ENCODE peak calls at places on chromosomes 5 and 9, in four cellular contexts. P is HEK293T, S is SK-N-SH, U is HepG2. J is an unnamed sample.
A peak's percentile ranks its signal among the peaks of the same experiment; 100 is the strongest.

GRCh38 chr9:133372144-133372543 is 3.7 kb downstream of the SURF4 start:
- DNase-seq in P (no peak), S (no peak), U (no peak), J (no peak)

GRCh38 chr9:80157128-80157527 is 585.4 kb downstream of the TLE4 start:
- DNase-seq in P (no peak), S (no peak), U (no peak), J (no peak)

GRCh38 chr5:10145922-10146321 is 103.8 kb downstream of the ATPSCKMT start:
- DNase-seq in P (peak; percentile 20), S (peak; percentile 43), U (peak; percentile 20), J (peak; percentile 45)

GRCh38 chr5:133032852-133033742 is 6.7 kb upstream of the ZCCHC10 start:
- DNase-seq in P (no peak), S (no peak), U (peak; percentile 86), J (peak; percentile 62)

GRCh38 chr9:1729631-1730030 is 285.5 kb upstream of the SMARCA2 start:
- DNase-seq in P (no peak), S (no peak), U (no peak), J (no peak)

GRCh38 chr9:130847306-130848217 is 12.5 kb downstream of the ABL1 start:
- DNase-seq in P (no peak), S (peak; percentile 45), U (peak; percentile 43), J (no peak)

GRCh38 chr9:121372563-121373400 is 2.7 kb upstream of the STOM start:
- DNase-seq in P (no peak), S (no peak), U (peak; percentile 94), J (peak; percentile 40)

GRCh38 chr9:110099236-110099741 is 108.7 kb downstream of the C9orf152 start:
- DNase-seq in P (no peak), S (peak; percentile 50), U (no peak), J (no peak)

GRCh38 chr9:6216002-6216401 is 395 bp downstream of the IL33 start:
- DNase-seq in P (no peak), S (no peak), U (no peak), J (no peak)

GRCh38 chr9:6899274-6899673 is 141.5 kb downstream of the KDM4C start:
- DNase-seq in P (no peak), S (no peak), U (peak; percentile 94), J (no peak)

GRCh38 chr5:99000878-99001277 is 72.1 kb upstream of the CHD1 start:
- DNase-seq in P (no peak), S (no peak), U (no peak), J (no peak)

GRCh38 chr5:59042201-59042600 is 459.3 kb downstream of the RAB3C start:
- DNase-seq in P (no peak), S (no peak), U (no peak), J (no peak)

GRCh38 chr5:125894383-125894782 is 528.8 kb upstream of the GRAMD2B start:
- DNase-seq in P (no peak), S (no peak), U (no peak), J (no peak)

GRCh38 chr9:136695435-136695895 is 8.2 kb upstream of the AGPAT2 start:
- DNase-seq in P (no peak), S (no peak), U (no peak), J (no peak)

GRCh38 chr5:173764321-173765029 is 123.7 kb upstream of the CPEB4 start:
- DNase-seq in P (peak; percentile 74), S (no peak), U (peak; percentile 88), J (peak; percentile 81)

GRCh38 chr9:133683494-133684460 is 47.6 kb downstream of the DBH start:
- DNase-seq in P (no peak), S (peak; percentile 93), U (no peak), J (no peak)

DNA sequence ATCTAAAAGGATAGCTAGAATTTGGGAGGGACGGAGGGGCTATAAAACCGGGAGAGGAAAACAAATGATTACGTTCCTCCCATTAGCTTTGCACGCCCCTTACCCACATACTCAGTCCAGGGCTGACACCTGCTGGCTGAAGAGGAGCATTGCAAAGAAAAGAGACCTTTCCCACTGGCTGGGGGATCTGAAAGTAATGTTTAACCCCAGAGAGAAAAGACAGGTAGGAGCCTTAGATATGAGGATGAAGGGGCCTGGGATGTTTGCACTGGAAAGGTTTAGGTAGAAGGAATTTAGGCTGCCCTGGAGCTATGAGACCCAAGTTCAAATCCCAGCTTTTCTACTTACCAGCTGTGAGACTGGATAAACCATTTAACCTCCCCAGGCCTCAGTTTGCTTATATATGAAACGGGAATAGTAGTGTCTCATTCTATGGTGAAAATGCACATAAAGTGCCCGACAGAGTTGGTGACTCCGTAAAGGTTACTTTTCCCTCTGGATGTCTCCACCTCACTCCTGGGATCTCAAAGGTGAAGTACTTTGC is 73.5 kb downstream of the FAM114A2 start:
- DNase-seq in P (peak; percentile 78), S (peak; percentile 77), U (peak; percentile 55), J (peak; percentile 77)
- TF ChIP-seq FOXM1 in P (no peak), S (no peak), U (no peak), J (no peak)

GRCh38 chr5:76960004-76960625 is 7.3 kb downstream of the CRHBP start:
- DNase-seq in P (peak; percentile 28), S (no peak), U (no peak), J (peak; percentile 21)

GRCh38 chr5:76954383-76954763 is 1.5 kb downstream of the CRHBP start:
- DNase-seq in P (no peak), S (peak; percentile 25), U (no peak), J (no peak)

GRCh38 chr5:76956033-76956432 is 3.2 kb downstream of the CRHBP start:
- DNase-seq in P (no peak), S (no peak), U (no peak), J (no peak)

GRCh38 chr5:76964018-76964417 is 11.2 kb downstream of the CRHBP start:
- DNase-seq in P (no peak), S (no peak), U (no peak), J (no peak)

DNA sequence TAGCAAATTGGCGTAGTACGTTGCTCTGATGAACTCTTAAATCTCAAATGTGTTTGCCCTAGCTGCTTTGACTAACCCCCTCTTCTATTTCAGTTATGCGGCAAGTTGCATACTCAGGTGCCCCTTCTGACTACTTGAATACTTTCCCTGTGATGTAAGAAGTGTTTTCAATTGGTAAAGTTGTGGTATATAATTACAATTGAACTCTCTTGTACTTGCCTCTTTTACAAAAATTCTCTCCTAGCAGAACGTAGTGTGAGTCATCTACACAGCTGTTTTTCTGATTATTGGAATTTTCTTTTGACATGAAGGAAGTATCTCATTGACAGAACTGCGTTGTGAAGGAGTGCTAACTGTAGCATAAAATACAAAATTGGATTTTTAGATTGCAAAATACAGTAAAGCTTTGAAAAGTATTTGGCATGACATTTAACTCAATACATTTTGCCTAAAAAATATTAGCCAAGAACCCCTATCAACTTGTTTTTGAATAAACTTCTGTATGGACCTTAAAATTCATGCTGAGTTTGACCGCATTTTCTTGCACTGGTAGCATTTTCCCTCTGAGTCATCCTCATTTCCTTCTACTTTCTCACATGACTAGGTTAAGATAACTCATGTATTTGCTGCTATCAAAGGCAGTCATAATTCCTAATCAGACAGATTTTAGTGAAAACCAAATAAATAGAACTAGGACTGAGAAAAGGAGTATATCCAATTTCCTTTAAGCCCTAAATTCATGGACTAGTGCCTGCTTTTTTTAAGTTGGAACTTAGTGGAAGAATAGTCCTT is 6.3 kb downstream of the CRHBP start:
- DNase-seq in P (no peak), S (no peak), U (no peak), J (peak; percentile 45)
- TF ChIP-seq FOXM1 in P (no peak), S (no peak), U (no peak), J (no peak)

GRCh38 chr5:78622302-78622971 is 26.1 kb downstream of the LHFPL2 start:
- DNase-seq in P (no peak), S (no peak), U (no peak), J (no peak)
- TF ChIP-seq FOXM1 in P (no peak), S (no peak), U (no peak), J (no peak)

GRCh38 chr5:143219696-143220095 is 183.8 kb downstream of the NR3C1 start:
- DNase-seq in P (no peak), S (no peak), U (no peak), J (no peak)
- TF ChIP-seq FOXM1 in P (no peak), S (no peak), U (no peak), J (no peak)

GRCh38 chr5:67063791-67064190 is 132.8 kb downstream of the CD180 start:
- DNase-seq in P (no peak), S (no peak), U (no peak), J (no peak)
- TF ChIP-seq FOXM1 in P (no peak), S (no peak), U (no peak), J (no peak)

GRCh38 chr9:36258170-36258988 is at the start of gene GNE:
- DNase-seq in P (peak; percentile 90), S (peak; percentile 96), U (peak; percentile 89), J (peak; percentile 89)

GRCh38 chr9:36263662-36264061 is 5.4 kb upstream of the GNE start:
- DNase-seq in P (no peak), S (no peak), U (no peak), J (no peak)

GRCh38 chr9:36264896-36265295 is 6.6 kb upstream of the GNE start:
- DNase-seq in P (no peak), S (no peak), U (no peak), J (no peak)

DNA sequence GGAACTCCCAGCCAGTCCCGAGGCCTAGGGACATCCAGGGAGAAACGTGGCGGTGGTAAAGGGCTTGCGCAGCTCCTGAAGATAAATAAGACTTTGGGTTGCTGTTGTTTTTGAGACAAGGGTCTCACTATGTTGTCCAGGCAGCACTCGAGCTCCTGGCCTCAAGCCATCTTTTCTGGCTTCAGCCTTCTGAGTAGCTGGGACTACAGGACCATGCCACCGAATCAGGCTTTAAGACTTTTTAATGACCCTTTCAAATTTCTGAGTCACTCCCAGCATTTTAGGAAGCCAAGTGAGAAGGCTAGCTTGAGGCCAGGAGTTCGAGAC is 704 bp upstream of the GNE start:
- DNase-seq in P (no peak), S (no peak), U (no peak), J (no peak)
- TF ChIP-seq FOXM1 in P (no peak), S (no peak), U (no peak), J (no peak)

DNA sequence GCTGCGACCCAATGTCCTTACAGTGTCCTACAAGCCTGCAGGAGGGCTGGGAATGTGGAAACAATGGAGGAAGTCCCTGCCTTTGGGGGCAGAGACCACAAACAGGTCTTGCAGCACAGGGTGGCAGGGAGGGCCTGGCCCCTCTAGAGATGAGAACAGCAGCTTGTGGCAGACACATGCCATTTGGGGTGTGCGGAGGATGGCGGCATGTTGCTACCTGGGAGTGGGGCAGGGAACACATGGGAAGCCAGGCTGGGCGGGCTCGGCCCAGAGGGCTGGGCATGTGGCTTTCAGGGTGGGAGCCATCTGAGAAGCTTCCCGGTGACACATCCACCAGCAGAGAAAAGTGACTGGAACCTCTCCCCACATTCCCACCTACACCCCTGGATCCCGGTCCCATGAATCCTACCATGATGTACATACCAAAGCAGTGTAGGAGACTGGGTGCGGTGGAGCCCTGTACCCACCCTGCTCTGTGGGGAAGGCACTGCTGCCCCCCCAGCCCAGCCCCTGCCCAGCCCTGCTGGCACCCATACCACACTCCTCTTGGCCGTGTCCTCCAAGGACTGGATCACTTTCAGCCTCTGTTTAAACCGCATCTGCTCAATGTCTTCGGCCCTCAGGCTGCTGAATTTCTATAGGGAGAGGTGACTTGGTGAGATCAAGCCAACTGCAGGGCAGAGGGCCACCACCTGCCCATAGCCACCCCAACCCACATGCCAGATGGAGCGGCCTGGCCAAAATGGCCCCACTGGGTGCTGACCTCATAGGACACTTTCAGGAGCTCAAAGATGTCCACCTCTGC is 13.9 kb upstream of the MRNIP start:
- DNase-seq in P (no peak), S (peak; percentile 20), U (no peak), J (no peak)
- TF ChIP-seq FOXM1 in P (no peak), S (no peak), U (no peak), J (no peak)

GRCh38 chr5:40736103-40736875 is 19.5 kb downstream of the TTC33 start:
- DNase-seq in P (peak; percentile 33), S (peak; percentile 32), U (peak; percentile 48), J (peak; percentile 63)
- TF ChIP-seq FOXM1 in P (no peak), S (no peak), U (no peak), J (no peak)